ENCODE peak calls at places on chromosomes 3 and 15, in five cellular contexts. Q, V, P, F and H are unnamed samples.

GRCh38 chr15:57865294-57865693 is 158.8 kb downstream of the POLR2M start:
- DNase-seq in Q (no peak), P (no peak), V (peak), F (no peak), H (no peak)

GRCh38 chr15:41921167-41921566 is 27.3 kb upstream of the SPTBN5 start:
- DNase-seq in P (no peak), Q (no peak), V (no peak), F (no peak), H (no peak)

GRCh38 chr3:45575491-45575923 is 19.0 kb upstream of the LIMD1 start:
- DNase-seq in V (no peak), F (no peak), P (no peak), Q (no peak), H (no peak)

GRCh38 chr3:16743276-16743675 is 138.1 kb upstream of the DAZL start:
- DNase-seq in P (no peak), V (no peak), Q (no peak), F (no peak), H (peak)

GRCh38 chr3:83953417-83954089 is 1005.2 kb upstream of the CADM2 start:
- DNase-seq in F (no peak), P (no peak), V (no peak), Q (no peak), H (no peak)

GRCh38 chr15:58357529-58358476 is 74.0 kb upstream of the LIPC start:
- DNase-seq in P (no peak), V (peak), F (no peak), Q (no peak), H (no peak)

GRCh38 chr3:102106421-102107097 is 257.2 kb downstream of the NFKBIZ start:
- DNase-seq in P (no peak), F (no peak), V (no peak), Q (no peak), H (peak)

GRCh38 chr3:188431553-188431952 is 277.6 kb downstream of the LPP start:
- DNase-seq in F (no peak), P (no peak), Q (no peak), V (no peak), H (peak)

GRCh38 chr15:90062023-90062728 is 40.1 kb downstream of the IDH2 start:
- DNase-seq in Q (no peak), P (no peak), F (no peak), V (peak), H (no peak)

GRCh38 chr3:142586803-142587406 is 8.4 kb upstream of the ATR start:
- DNase-seq in V (peak), P (no peak), Q (peak), F (peak), H (peak)

GRCh38 chr15:70967646-70968045 is 75.0 kb downstream of the LRRC49 start:
- DNase-seq in F (no peak), Q (no peak), P (no peak), V (no peak), H (no peak)

GRCh38 chr15:61112231-61112630 is 116.9 kb downstream of the RORA start:
- DNase-seq in P (no peak), F (no peak), V (peak), Q (no peak), H (no peak)

GRCh38 chr3:188680189-188680588 is 491.6 kb upstream of the TPRG1 start:
- DNase-seq in F (no peak), V (no peak), P (no peak), Q (no peak), H (no peak)

GRCh38 chr3:157467165-157467564 is 30.5 kb downstream of the PTX3 start:
- DNase-seq in V (no peak), Q (no peak), F (no peak), P (no peak), H (no peak)

GRCh38 chr3:101261506-101261905 is 58.9 kb downstream of the IMPG2 start:
- DNase-seq in V (no peak), P (no peak), Q (no peak), F (no peak), H (peak)

GRCh38 chr3:159818399-159818798 is 170.2 kb upstream of the IL12A start:
- DNase-seq in F (peak), V (no peak), Q (no peak), P (no peak), H (no peak)

GRCh38 chr15:80179025-80179759 is 26.4 kb downstream of the FAH start:
- DNase-seq in P (no peak), F (peak), V (no peak), Q (no peak), H (peak)

GRCh38 chr3:186097663-186098451 is 11.0 kb downstream of the ETV5 start:
- DNase-seq in V (no peak), Q (no peak), F (peak), P (no peak), H (peak)

GRCh38 chr3:88334187-88334868 is 184.6 kb downstream of the C3orf38 start:
- DNase-seq in V (no peak), P (no peak), F (no peak), Q (no peak), H (no peak)

GRCh38 chr3:134366221-134366927 is 7.9 kb downstream of the AMOTL2 start:
- DNase-seq in Q (no peak), P (no peak), F (no peak), V (no peak), H (peak)

GRCh38 chr3:128083396-128083795 is 31.2 kb downstream of the SEC61A1 start:
- DNase-seq in F (peak), P (no peak), Q (no peak), V (no peak), H (no peak)

GRCh38 chr3:36993326-36994283 is at the start of gene MLH1:
- DNase-seq in V (peak), Q (peak), F (peak), P (peak), H (peak)

GRCh38 chr3:46709721-46710120 is 7.9 kb downstream of the PRSS50 start:
- DNase-seq in P (no peak), F (peak), Q (no peak), V (no peak), H (no peak)

GRCh38 chr15:47405768-47406167 is 311.5 kb upstream of the SEMA6D start:
- DNase-seq in Q (no peak), F (no peak), P (no peak), V (no peak), H (no peak)

GRCh38 chr3:55434789-55435188 is 52.3 kb downstream of the WNT5A start:
- DNase-seq in P (no peak), F (no peak), Q (peak), V (peak), H (peak)

GRCh38 chr3:58864480-58864879 is 185.3 kb downstream of the CFAP20DC start:
- DNase-seq in F (no peak), P (no peak), Q (no peak), V (no peak), H (no peak)

GRCh38 chr3:159840900-159841299 is 147.7 kb upstream of the IL12A start:
- DNase-seq in F (no peak), Q (no peak), V (no peak), P (no peak), H (no peak)

GRCh38 chr3:144963810-144964209 is 992.2 kb downstream of the DIPK2A start:
- DNase-seq in P (no peak), Q (no peak), F (no peak), V (no peak), H (no peak)

GRCh38 chr3:30996467-30996866 is 102.0 kb upstream of the GADL1 start:
- DNase-seq in Q (no peak), F (no peak), P (no peak), V (no peak), H (no peak)

GRCh38 chr3:147380271-147380995 is 25.9 kb downstream of the ZIC4 start:
- DNase-seq in V (no peak), P (no peak), F (no peak), Q (no peak), H (no peak)

GRCh38 chr3:13916375-13916774 is 36.5 kb upstream of the WNT7A start:
- DNase-seq in P (no peak), V (no peak), Q (no peak), F (no peak), H (no peak)

GRCh38 chr3:94522488-94522887 is 459.6 kb downstream of the NSUN3 start:
- DNase-seq in Q (no peak), F (no peak), P (no peak), V (no peak), H (no peak)
- TF ChIP-seq CTCF in Q (no peak), F (no peak), P (no peak), V (no peak), H (no peak)

GRCh38 chr15:87689716-87690115 is 566.8 kb downstream of the NTRK3 start:
- DNase-seq in V (no peak), F (no peak), P (no peak), Q (no peak), H (no peak)
- TF ChIP-seq CTCF in V (no peak), F (no peak), P (no peak), Q (no peak), H (no peak)

DNA sequence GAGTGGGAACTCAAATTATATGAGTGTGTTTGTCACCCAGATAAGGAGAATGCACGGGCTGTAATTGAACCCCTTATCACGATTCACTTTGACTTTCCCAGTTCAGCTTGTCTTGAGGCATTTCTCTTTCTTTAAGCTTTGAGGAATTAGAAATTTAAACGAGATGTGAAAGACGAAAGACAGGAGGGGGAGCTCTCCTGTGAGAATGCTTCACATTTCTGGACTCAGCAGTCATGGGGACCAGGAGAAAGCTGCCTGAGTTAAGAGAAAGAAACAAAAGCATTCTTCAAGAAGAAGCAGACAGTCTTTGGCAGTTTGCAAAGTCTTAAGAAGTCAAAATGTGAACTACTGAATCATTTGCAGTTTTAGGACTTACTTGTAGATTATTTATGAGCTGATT is 205.6 kb downstream of the NECTIN3 start:
- DNase-seq in V (no peak), P (no peak), F (no peak), Q (no peak), H (peak)
- TF ChIP-seq CTCF in V (no peak), P (no peak), F (no peak), Q (no peak), H (peak)

GRCh38 chr15:38768970-38769369 is 204.4 kb upstream of the RASGRP1 start:
- DNase-seq in V (peak), F (peak), Q (no peak), P (no peak), H (peak)
- TF ChIP-seq CTCF in V (peak), F (peak), Q (no peak), P (no peak), H (peak)

GRCh38 chr3:168205451-168205850 is 109.7 kb upstream of the GOLIM4 start:
- DNase-seq in P (no peak), F (no peak), Q (no peak), V (no peak), H (no peak)
- TF ChIP-seq CTCF in P (no peak), F (no peak), Q (no peak), V (no peak), H (no peak)

GRCh38 chr3:114446605-114447004 is 152.8 kb downstream of the TIGIT start:
- DNase-seq in Q (no peak), V (no peak), F (no peak), P (no peak), H (no peak)

GRCh38 chr3:114449271-114450007 is 155.6 kb downstream of the TIGIT start:
- DNase-seq in P (no peak), Q (no peak), F (no peak), V (peak), H (no peak)

GRCh38 chr3:114447950-114448479 is 154.2 kb downstream of the TIGIT start:
- DNase-seq in P (no peak), V (no peak), F (no peak), Q (no peak), H (no peak)

GRCh38 chr3:114445233-114445632 is 151.4 kb downstream of the TIGIT start:
- DNase-seq in Q (no peak), P (no peak), V (no peak), F (no peak), H (no peak)

GRCh38 chr3:114447545-114447944 is 153.7 kb downstream of the TIGIT start:
- DNase-seq in V (peak), P (no peak), Q (no peak), F (no peak), H (no peak)
- TF ChIP-seq CTCF in V (no peak), P (no peak), Q (no peak), F (no peak), H (no peak)

GRCh38 chr3:51637941-51638471 is 33.0 kb upstream of the TEX264 start:
- DNase-seq in P (no peak), V (peak), F (peak), Q (peak), H (peak)
- TF ChIP-seq CTCF in P (no peak), V (peak), F (peak), Q (peak), H (peak)

DNA sequence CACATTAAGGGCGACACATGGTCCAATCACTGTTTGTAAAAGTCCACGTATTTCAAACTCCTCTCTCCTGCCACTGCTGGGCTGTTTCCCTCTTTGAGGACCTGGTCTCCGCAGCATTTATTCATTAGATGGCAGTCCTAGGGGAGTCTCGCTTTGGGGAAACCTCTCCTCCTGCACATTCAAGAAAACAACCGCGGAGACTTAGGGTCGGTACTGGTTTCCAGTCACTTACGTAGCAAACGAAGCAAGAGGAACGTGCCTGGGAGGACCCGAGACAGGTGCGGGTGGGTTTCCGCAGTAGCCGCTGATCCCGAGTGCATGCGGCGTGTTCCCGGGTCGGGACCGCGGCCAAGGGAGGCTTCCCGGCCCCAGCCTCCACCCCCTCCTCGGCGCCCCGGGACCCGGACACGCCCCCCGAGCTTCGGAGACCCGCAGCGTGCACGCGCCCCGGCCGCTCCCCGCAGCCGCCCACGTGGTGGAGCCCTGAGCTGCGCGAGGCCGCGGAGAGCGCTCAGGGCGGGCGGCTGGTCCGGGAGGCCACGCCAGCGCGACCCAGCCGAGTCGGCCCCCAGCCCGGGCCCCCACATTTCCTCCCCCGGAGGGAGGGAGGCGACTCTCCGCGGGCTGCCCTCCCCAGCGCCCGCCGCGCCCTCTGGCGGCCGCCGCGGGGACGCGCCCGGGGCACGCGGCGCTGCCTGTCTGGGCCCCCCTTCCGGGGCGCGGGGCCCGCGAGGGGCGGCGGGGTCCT is 1.1 kb upstream of the IGF1R start:
- DNase-seq in Q (peak), F (peak), V (peak), P (no peak), H (peak)
- TF ChIP-seq CTCF in Q (peak), F (peak), V (peak), P (no peak), H (peak)

DNA sequence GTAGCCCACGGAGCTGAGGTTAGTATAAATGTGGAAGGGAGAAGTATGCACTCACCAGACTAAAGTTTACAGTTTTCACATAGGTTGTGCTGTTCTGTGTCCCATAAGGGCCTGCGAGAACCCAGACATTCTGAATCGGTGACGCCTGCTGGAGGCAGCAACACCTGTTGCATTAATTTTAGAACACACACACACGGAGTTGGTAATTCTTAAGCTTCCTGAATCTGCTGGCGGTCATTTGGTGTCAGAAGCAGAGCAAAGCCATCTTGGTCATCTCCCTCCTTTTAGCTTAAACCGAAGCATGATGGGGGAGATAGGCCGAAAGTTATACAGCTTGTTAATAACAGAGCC is 41.1 kb upstream of the AP3B2 start:
- DNase-seq in F (no peak), P (no peak), V (peak), Q (peak), H (peak)
- TF ChIP-seq CTCF in F (no peak), P (no peak), V (no peak), Q (no peak), H (no peak)